ENCODE peak calls at places on chromosome 7, in seven cellular contexts. U is fibroblast of pulmonary artery; L is CD4-positive, alpha-beta T cell; B is progenitor cell of endocrine pancreas; J is lower lobe of right lung; O is RWPE1; G is body of pancreas. C is an unnamed sample.

GRCh38 chr7:142348921-142349401 is 91.1 kb upstream of the PRSS58 start:
- DNase-seq in J (no peak), O (no peak), L (no peak), U (no peak), B (no peak), G (no peak), C (no peak)

GRCh38 chr7:38189256-38189938 is 11.4 kb downstream of the STARD3NL start:
- DNase-seq in B (no peak), O (no peak), G (no peak), L (no peak), U (no peak), J (no peak), C (peak; percentile 54)

GRCh38 chr7:43584200-43584586 is 1.3 kb downstream of the STK17A start:
- DNase-seq in O (no peak), G (peak; percentile 55), L (peak; percentile 7), J (no peak), U (peak; percentile 85), B (no peak), C (peak; percentile 74)

GRCh38 chr7:97555845-97556431 is 175.9 kb upstream of the TAC1 start:
- DNase-seq in J (no peak), B (no peak), L (no peak), U (peak; percentile 0), G (no peak), O (peak; percentile 8), C (peak; percentile 22)

GRCh38 chr7:107660381-107661080 is at the start of gene SLC26A4:
- DNase-seq in B (no peak), O (no peak), G (no peak), J (no peak), L (no peak), U (no peak), C (no peak)

GRCh38 chr7:39674391-39674790 is 51.0 kb downstream of the RALA start:
- DNase-seq in U (no peak), O (no peak), G (no peak), B (no peak), L (no peak), J (no peak), C (no peak)

GRCh38 chr7:104929921-104930320 is 84.1 kb upstream of the KMT2E start:
- DNase-seq in B (no peak), G (no peak), U (peak; percentile 4), O (peak; percentile 30), J (no peak), L (no peak), C (peak; percentile 92)

GRCh38 chr7:64807731-64808365 is 13.6 kb downstream of the ZNF138 start:
- DNase-seq in G (no peak), B (no peak), O (no peak), L (no peak), J (no peak), U (no peak), C (no peak)

GRCh38 chr7:27150568-27151340 is 1.6 kb downstream of the HOXA3 start:
- DNase-seq in L (peak; percentile 44), B (peak; percentile 63), O (peak; percentile 83), J (peak; percentile 82), G (peak; percentile 66), U (peak; percentile 66), C (peak; percentile 20)

GRCh38 chr7:157789094-157789493 is 452.3 kb downstream of the DNAJB6 start:
- DNase-seq in G (no peak), U (no peak), J (peak; percentile 44), B (no peak), O (no peak), L (no peak), C (no peak)

GRCh38 chr7:130901209-130901783 is 167.3 kb upstream of the KLF14 start:
- DNase-seq in O (peak; percentile 67), B (no peak), L (no peak), J (peak; percentile 85), G (peak; percentile 74), U (peak; percentile 95), C (peak; percentile 95)

GRCh38 chr7:20199015-20199737 is 18.0 kb downstream of the MACC1 start:
- DNase-seq in J (peak; percentile 77), U (peak; percentile 76), O (peak; percentile 85), B (no peak), G (peak; percentile 47), L (no peak), C (peak; percentile 98)

GRCh38 chr7:2116086-2116810 is 116.5 kb downstream of the MAD1L1 start:
- DNase-seq in O (peak; percentile 90), L (no peak), G (no peak), J (no peak), B (no peak), U (peak; percentile 50), C (peak; percentile 86)

GRCh38 chr7:65453631-65454030 is 80.0 kb downstream of the ZNF92 start:
- DNase-seq in O (no peak), G (no peak), U (no peak), L (no peak), J (no peak), B (no peak), C (no peak)

GRCh38 chr7:111184960-111185359 is 94.0 kb downstream of the LRRN3 start:
- DNase-seq in J (no peak), G (no peak), B (no peak), O (no peak), L (no peak), U (no peak), C (no peak)

GRCh38 chr7:28291559-28291958 is 111.0 kb upstream of the JAZF1 start:
- DNase-seq in U (no peak), O (no peak), G (no peak), B (no peak), J (no peak), L (no peak), C (no peak)

GRCh38 chr7:101557421-101557820 is 71.7 kb downstream of the MYL10 start:
- DNase-seq in U (no peak), J (no peak), G (no peak), O (no peak), L (no peak), B (no peak), C (no peak)

GRCh38 chr7:101559586-101559985 is 69.5 kb downstream of the MYL10 start:
- DNase-seq in G (no peak), U (no peak), B (no peak), J (no peak), L (no peak), O (no peak), C (no peak)

GRCh38 chr7:101557978-101558741 is 70.9 kb downstream of the MYL10 start:
- DNase-seq in G (no peak), L (no peak), B (no peak), O (no peak), J (no peak), U (no peak), C (no peak)

GRCh38 chr7:101560856-101561255 is 68.2 kb downstream of the MYL10 start:
- DNase-seq in G (no peak), O (no peak), U (no peak), B (no peak), L (no peak), J (no peak), C (no peak)

GRCh38 chr7:101558742-101559325 is 70.3 kb downstream of the MYL10 start:
- DNase-seq in G (no peak), U (no peak), L (no peak), O (no peak), B (no peak), J (no peak), C (no peak)
- TF ChIP-seq CTCF in G (no peak), U (peak; percentile 2), L (no peak), O (no peak), B (no peak), J (no peak), C (peak; percentile 4)

DNA sequence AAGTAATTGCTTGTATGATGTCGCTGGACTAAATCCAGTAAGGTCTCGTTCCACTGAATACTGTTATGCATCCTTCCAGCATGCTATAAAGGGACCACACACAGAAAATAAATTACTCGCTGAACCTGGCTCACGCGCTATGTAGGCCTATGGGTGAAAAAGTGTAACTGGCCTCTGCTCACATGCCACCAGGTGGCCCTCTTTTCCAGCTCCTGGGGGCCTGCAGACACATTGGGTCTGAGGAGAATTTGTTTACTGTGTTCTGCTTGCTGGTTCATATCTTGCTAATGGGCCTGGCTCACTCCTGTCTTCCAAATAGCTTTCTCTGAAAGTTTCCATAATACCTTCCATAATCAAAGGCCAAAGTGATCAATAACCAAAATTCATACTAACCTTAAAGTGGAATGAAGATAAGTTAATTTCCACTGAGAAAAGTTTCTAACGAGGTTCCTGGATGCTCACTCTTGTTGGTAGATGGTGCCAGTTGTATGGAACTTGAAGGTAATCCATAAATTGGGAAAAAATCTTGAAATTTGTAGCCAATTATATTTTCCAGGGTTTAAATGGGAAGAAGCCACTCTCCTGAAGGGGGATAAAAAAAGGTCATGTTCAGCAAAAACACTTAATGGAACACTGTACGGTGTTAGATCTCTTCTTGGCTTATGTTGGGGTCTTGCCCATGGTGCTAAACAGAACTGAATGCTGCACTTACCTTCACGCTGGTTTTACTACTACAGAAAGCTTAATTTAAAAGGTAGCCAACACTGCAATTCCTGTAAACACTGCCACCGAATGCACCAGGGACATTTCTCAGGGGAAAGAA is 27.0 kb upstream of the ZPBP start:
- DNase-seq in B (no peak), L (peak; percentile 11), G (no peak), O (no peak), U (no peak), J (no peak), C (no peak)
- TF ChIP-seq CTCF in B (peak; percentile 50), L (no peak), G (no peak), O (no peak), U (no peak), J (no peak), C (no peak)

DNA sequence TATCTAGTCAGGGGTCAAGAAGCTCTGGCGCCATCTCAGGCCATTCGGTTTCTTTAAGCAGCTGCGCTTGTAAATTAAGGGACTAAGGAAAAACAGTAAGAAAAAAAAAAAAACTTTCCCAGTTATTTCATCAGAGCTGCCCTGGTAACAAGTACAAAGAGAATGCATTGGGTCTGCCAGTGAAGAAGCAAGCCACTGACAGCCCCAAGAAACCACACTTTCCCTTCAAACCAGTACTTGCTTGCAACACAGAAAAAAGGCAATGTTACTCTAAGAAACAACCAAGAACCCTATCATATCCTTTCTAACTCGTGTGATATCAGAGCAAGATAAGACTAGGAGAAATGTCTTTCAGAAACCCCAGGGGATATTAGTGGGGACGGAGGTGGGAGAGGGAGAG is 40.6 kb upstream of the AOAH start:
- DNase-seq in O (no peak), J (no peak), U (peak; percentile 17), B (no peak), L (no peak), G (no peak), C (no peak)
- TF ChIP-seq CTCF in O (no peak), J (no peak), U (no peak), B (no peak), L (no peak), G (no peak), C (no peak)

GRCh38 chr7:83947260-83947659 is 247.3 kb downstream of the SEMA3A start:
- DNase-seq in J (no peak), O (no peak), G (peak; percentile 11), U (peak; percentile 10), B (no peak), L (no peak), C (peak; percentile 22)
- TF ChIP-seq CTCF in J (peak; percentile 43), O (peak; percentile 19), G (peak; percentile 27), U (peak; percentile 39), B (peak; percentile 47), L (no peak), C (peak; percentile 48)